ENCODE peak calls at places on chromosomes 12 and 14, in ten cellular contexts. X is T-helper 1 cell, Q is naive B cell, H is RPMI8226, M is tibial nerve, V is HL-60, T is HCT116, L is Caki2, I is uterus, C is LHCN-M2. G is an unnamed sample.

GRCh38 chr12:123938679-123939480 is 33.8 kb downstream of the CCDC92 start:
- DNase-seq in X (no peak), Q (no peak), H (no peak), M (no peak), V (no peak), T (no peak), L (no peak), I (no peak), C (no peak), G (no peak)

GRCh38 chr12:51341259-51342007 is 5.0 kb downstream of the CELA1 start:
- DNase-seq in X (peak), Q (peak), H (peak), M (peak), V (peak), T (peak), L (peak), I (peak), C (peak), G (peak)

GRCh38 chr14:69312608-69313007 is 52.6 kb downstream of the GALNT16 start:
- DNase-seq in X (no peak), Q (no peak), H (no peak), M (no peak), V (no peak), T (no peak), L (no peak), I (no peak), C (no peak), G (no peak)

GRCh38 chr12:96493101-96493500 is 3.7 kb downstream of the CFAP54 start:
- DNase-seq in X (no peak), Q (no peak), H (no peak), M (no peak), V (no peak), T (no peak), L (no peak), I (no peak), C (peak), G (no peak)

GRCh38 chr14:70920608-70921007 is 13.3 kb downstream of the PCNX1 start:
- DNase-seq in X (no peak), Q (no peak), H (no peak), M (no peak), V (no peak), T (no peak), L (no peak), I (no peak), C (no peak), G (no peak)

GRCh38 chr14:23302290-23303225 is at the start of gene PPP1R3E:
- DNase-seq in X (peak), Q (peak), H (peak), M (no peak), V (peak), T (no peak), L (peak), I (peak), C (peak), G (peak)

GRCh38 chr14:37210448-37210847 is 12.7 kb downstream of the MIPOL1 start:
- DNase-seq in X (no peak), Q (no peak), H (no peak), M (no peak), V (no peak), T (no peak), L (no peak), I (no peak), C (no peak), G (no peak)

GRCh38 chr14:69043598-69044267 is 64.6 kb upstream of the ACTN1 start:
- DNase-seq in X (no peak), Q (no peak), H (no peak), M (peak), V (peak), T (no peak), L (no peak), I (peak), C (no peak), G (no peak)

GRCh38 chr14:34005901-34006300 is 55.0 kb upstream of the EGLN3 start:
- DNase-seq in X (no peak), Q (no peak), H (no peak), M (no peak), V (no peak), T (no peak), L (no peak), I (no peak), C (no peak), G (no peak)

GRCh38 chr14:102775855-102776760 is 1.1 kb upstream of the TRAF3 start:
- DNase-seq in X (no peak), Q (no peak), H (no peak), M (no peak), V (no peak), T (no peak), L (peak), I (peak), C (peak), G (no peak)

GRCh38 chr12:121050725-121051124 is 11.7 kb upstream of the OASL start:
- DNase-seq in X (no peak), Q (no peak), H (no peak), M (no peak), V (no peak), T (no peak), L (peak), I (no peak), C (peak), G (no peak)

GRCh38 chr14:38134631-38135030 is 73.1 kb upstream of the SSTR1 start:
- DNase-seq in X (no peak), Q (no peak), H (no peak), M (no peak), V (no peak), T (no peak), L (no peak), I (no peak), C (no peak), G (no peak)

GRCh38 chr12:53456654-53457366 is 4.9 kb downstream of the PCBP2 start:
- DNase-seq in X (no peak), Q (no peak), H (peak), M (no peak), V (no peak), T (no peak), L (peak), I (no peak), C (no peak), G (no peak)

GRCh38 chr12:131564843-131565242 is 146.0 kb upstream of the SFSWAP start:
- DNase-seq in X (no peak), Q (no peak), H (no peak), M (no peak), V (no peak), T (no peak), L (no peak), I (no peak), C (no peak), G (no peak)

G was measured in CMK.